ENCODE peak calls at places on chromosome 11, in eight cellular contexts. G is pancreas, J is Peyer's patch, M is adipocyte, A is aorta, D is heart left ventricle, N is stomach, Q is left ventricle myocardium inferior. U is an unnamed sample.
A peak's percentile ranks its signal among the peaks of the same experiment; 100 is the strongest.

GRCh38 chr11:73262851-73263495 is 9.2 kb upstream of the P2RY6 start:
- DNase-seq in G (no peak), J (no peak), M (peak; percentile 22), A (no peak), D (peak; percentile 11), N (no peak), Q (no peak), U (no peak)

GRCh38 chr11:67001332-67001731 is 21.6 kb upstream of the SYT12 start:
- DNase-seq in G (no peak), J (no peak), M (no peak), A (no peak), D (no peak), N (no peak), Q (no peak), U (no peak)

GRCh38 chr11:67117667-67118058 is 1.4 kb upstream of the KDM2A start:
- DNase-seq in G (peak; percentile 17), J (peak; percentile 57), M (no peak), A (peak; percentile 79), D (peak; percentile 28), N (no peak), Q (peak; percentile 38), U (no peak)

GRCh38 chr11:47326198-47326597 is 26.3 kb downstream of the MYBPC3 start:
- DNase-seq in G (no peak), J (peak; percentile 32), M (no peak), A (peak; percentile 35), D (no peak), N (no peak), Q (no peak), U (no peak)

GRCh38 chr11:87463486-87464102 is 425.9 kb downstream of the TMEM135 start:
- DNase-seq in G (no peak), J (no peak), M (peak; percentile 62), A (no peak), D (no peak), N (no peak), Q (no peak), U (no peak)

GRCh38 chr11:116541460-116541859 is 231.3 kb downstream of the BUD13 start:
- DNase-seq in G (no peak), J (peak; percentile 3), M (no peak), A (no peak), D (no peak), N (no peak), Q (no peak), U (no peak)

GRCh38 chr11:70915158-70915795 is 337.1 kb downstream of the SHANK2 start:
- DNase-seq in G (no peak), J (no peak), M (no peak), A (peak; percentile 12), D (no peak), N (no peak), Q (no peak), U (no peak)

GRCh38 chr11:117097567-117098268 is 510 bp downstream of the SIK3 start:
- DNase-seq in G (peak; percentile 45), J (peak; percentile 54), M (peak; percentile 69), A (peak; percentile 86), D (peak; percentile 59), N (peak; percentile 35), Q (peak; percentile 42), U (peak; percentile 26)

GRCh38 chr11:33633251-33634003 is 67.2 kb downstream of the C11orf91 start:
- DNase-seq in G (no peak), J (no peak), M (no peak), A (no peak), D (no peak), N (no peak), Q (no peak), U (peak; percentile 26)

GRCh38 chr11:107172996-107173395 is 154.7 kb upstream of the GUCY1A2 start:
- DNase-seq in G (no peak), J (no peak), M (no peak), A (no peak), D (no peak), N (no peak), Q (no peak), U (no peak)

GRCh38 chr11:13107544-13108044 is 98.5 kb downstream of the RASSF10 start:
- DNase-seq in G (no peak), J (no peak), M (no peak), A (no peak), D (no peak), N (no peak), Q (no peak), U (no peak)

GRCh38 chr11:2803186-2804057 is 82.2 kb downstream of the CDKN1C start:
- DNase-seq in G (peak; percentile 2), J (peak; percentile 43), M (no peak), A (peak; percentile 53), D (peak; percentile 18), N (peak; percentile 24), Q (peak; percentile 9), U (no peak)

GRCh38 chr11:120774591-120775386 is 249.1 kb upstream of the TBCEL start:
- DNase-seq in G (no peak), J (no peak), M (no peak), A (no peak), D (no peak), N (no peak), Q (no peak), U (no peak)

GRCh38 chr11:17381156-17381555 is 7.3 kb downstream of the KCNJ11 start:
- DNase-seq in G (no peak), J (no peak), M (no peak), A (no peak), D (no peak), N (no peak), Q (no peak), U (no peak)

DNA sequence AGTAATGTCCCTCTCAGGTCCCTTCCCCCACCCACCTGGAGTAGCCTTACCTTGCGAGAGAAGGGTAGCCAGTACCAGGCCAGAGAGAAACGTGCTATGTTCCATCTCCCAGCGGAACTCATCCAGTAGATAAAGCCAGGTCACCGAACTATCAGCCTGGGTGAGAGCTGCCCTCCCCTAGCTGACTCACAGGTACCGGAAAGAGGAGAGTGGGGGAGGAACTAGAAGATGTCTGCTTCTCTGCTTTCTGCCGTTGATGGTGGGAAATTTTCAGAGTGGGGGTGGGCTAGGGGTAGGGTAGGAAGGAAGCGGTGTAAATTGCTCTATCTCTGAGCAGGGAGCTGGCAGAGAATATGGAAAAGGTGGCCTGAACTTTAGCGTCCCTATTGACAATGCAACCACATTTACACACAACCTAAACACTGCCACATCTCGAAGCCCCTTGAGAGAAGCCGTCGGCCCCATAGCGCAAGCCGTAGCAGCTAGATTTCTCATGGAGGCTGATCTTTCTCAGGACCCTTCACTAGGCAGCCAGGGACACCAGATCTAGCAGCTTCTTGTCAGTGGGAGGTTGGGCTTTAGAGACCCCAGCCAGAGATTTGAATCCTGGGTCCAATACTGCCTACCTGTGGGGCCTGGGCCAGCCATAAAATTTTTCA is at the start of gene CD3D:
- DNase-seq in G (no peak), J (peak; percentile 55), M (no peak), A (no peak), D (no peak), N (no peak), Q (no peak), U (no peak)
- H3K4me3 ChIP-seq in G (no peak within 1 kb of the TSS), J (peak within 1 kb of the TSS; percentile 33), M (no peak within 1 kb of the TSS), A (no peak within 1 kb of the TSS), D (no peak within 1 kb of the TSS), N (peak within 1 kb of the TSS; percentile 9), Q (no peak within 1 kb of the TSS), U (no peak within 1 kb of the TSS)

GRCh38 chr11:100741866-100742625 is 55.0 kb downstream of the ARHGAP42 start:
- DNase-seq in G (no peak), J (no peak), M (no peak), A (no peak), D (no peak), N (no peak), Q (no peak), U (no peak)

GRCh38 chr11:100748153-100748552 is 61.1 kb downstream of the ARHGAP42 start:
- DNase-seq in G (no peak), J (no peak), M (no peak), A (no peak), D (no peak), N (no peak), Q (no peak), U (no peak)

DNA sequence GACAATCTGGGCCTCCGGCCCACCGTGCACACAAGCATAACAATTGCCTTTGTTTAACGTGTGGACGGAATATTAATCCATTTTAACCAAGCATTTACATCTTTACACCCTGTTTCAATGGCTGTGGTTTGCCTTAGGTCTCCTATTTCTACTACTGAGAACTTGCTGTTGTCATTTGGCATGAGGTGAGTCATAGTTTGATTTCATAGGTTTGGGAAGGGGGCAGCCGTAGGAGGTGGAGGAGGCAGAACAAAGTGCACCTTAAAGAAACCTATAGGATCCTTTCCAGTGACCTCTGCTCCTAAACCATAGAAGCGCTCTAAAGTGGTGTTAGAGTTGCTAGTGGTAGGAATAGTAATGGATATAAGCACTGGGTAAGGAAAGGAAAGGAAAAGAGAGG is 59.4 kb downstream of the ARHGAP42 start:
- DNase-seq in G (no peak), J (no peak), M (no peak), A (no peak), D (no peak), N (no peak), Q (no peak), U (no peak)
- H3K9me3 ChIP-seq in G (no peaks in the 10 kb centered on the region), J (peaks cover 14% of the 10 kb centered on the region), M (peaks cover 5% of the 10 kb centered on the region), A (no peaks in the 10 kb centered on the region), D (no peaks in the 10 kb centered on the region), N (no peaks in the 10 kb centered on the region), Q (peaks cover 22% of the 10 kb centered on the region), U (no peaks in the 10 kb centered on the region)

DNA sequence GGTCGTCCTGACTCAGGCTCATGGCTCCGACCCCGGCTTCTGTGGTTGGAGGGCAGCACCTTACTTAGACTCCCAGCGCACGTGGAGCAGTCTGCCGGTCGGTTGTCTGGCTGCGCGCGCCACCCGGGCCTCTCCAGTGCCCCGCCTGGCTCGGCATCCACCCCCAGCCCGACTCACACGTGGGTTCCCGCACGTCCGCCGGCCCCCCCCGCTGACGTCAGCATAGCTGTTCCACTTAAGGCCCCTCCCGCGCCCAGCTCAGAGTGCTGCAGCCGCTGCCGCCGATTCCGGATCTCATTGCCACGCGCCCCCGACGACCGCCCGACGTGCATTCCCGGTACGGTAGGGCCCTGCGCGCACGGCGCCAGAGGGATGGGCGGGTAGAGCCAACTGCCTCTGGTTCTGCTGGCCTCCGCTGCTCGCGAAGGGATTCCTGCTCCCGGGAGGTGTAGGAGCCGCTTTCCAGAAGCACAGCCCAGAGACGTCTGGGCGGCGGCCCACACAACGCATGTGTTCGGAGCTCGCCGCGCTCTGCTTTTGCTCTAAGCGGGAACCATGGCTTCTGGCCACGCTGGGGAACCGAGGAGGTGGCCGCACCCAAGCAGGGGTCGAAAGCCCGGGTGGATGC is at the start of gene LDHA:
- DNase-seq in G (peak; percentile 96), J (peak; percentile 99), M (peak; percentile 99), A (peak; percentile 100), D (peak; percentile 98), N (peak; percentile 97), Q (peak; percentile 99), U (peak; percentile 96)
- H3K36me3 ChIP-seq in G (peaks cover 16% of the 10 kb centered on the region), J (peaks cover 27% of the 10 kb centered on the region), M (peaks cover 33% of the 10 kb centered on the region), A (peaks cover 2% of the 10 kb centered on the region), D (peaks cover 24% of the 10 kb centered on the region), N (peaks cover 27% of the 10 kb centered on the region), Q (peaks cover 29% of the 10 kb centered on the region), U (peaks cover 42% of the 10 kb centered on the region)

DNA sequence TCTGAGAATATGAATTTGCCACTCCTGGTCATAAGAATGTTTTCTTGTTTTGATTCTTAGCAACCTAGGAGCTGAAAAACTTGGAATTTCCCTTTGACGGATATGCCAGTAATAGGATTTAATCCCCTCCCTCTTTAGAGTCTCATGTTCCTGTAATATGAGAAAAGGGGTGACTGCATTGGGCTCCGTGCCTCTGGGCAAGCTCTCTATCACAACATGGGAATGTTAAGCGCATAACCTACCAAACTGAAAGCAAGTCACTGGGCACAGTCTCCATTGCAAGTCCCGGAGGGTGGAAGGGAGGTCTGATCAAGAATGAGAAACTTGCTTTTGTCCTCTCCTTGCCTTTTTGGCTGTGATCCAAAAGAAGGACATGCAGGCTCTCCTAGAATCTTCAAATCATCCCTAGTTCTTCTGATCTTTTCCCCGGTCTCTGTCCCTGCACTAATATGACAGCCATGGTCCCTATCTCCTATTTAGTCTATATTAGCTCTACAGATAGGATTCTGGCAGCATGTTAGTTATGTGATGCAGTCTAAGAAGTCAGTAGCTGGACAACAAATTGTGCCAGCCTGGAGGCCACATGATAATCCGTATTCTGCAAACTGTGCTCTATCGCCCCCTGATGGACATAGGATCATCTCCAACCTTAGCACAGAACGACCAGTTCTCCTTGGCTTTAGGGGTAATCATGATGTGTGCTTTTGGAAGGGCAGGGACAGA is 11.7 kb downstream of the OR10D3 start:
- DNase-seq in G (no peak), J (peak; percentile 79), M (peak; percentile 72), A (no peak), D (no peak), N (peak; percentile 39), Q (no peak), U (peak; percentile 22)
- H3K4me3 ChIP-seq in G (no peak overlapping the region), J (no peak overlapping the region), M (peak overlapping the region; percentile 58), A (no peak overlapping the region), D (no peak overlapping the region), N (no peak overlapping the region), Q (no peak overlapping the region), U (no peak overlapping the region)